ENCODE peak calls at places on chromosomes 5 and 9, in ten cellular contexts. I is left ventricle myocardium inferior; J is GM06990; D is sigmoid colon; T is lower lobe of right lung; H is heart left ventricle; S is SK-N-MC; Q is CD8-positive, alpha-beta memory T cell; F is NT2/D1; K is Panc1. W is an unnamed sample. For H3K36me3, the result is how much of the 10 kb centered on the place peaks cover.

GRCh38 chr5:117657591-117657990 is 1083.0 kb upstream of the SEMA6A start:
- DNase-seq in Q (no peak), T (no peak), D (no peak), K (no peak), H (no peak), S (no peak), F (no peak), J (no peak), I (no peak), W (no peak)

GRCh38 chr9:129575818-129576217 is 45.1 kb downstream of the C9orf50 start:
- DNase-seq in H (no peak), K (no peak), D (no peak), Q (no peak), J (no peak), T (no peak), F (no peak), S (no peak), I (no peak), W (no peak)

GRCh38 chr5:167720201-167720600 is 571.2 kb upstream of the WWC1 start:
- DNase-seq in S (no peak), F (no peak), J (no peak), H (no peak), K (no peak), I (no peak), D (no peak), Q (no peak), T (no peak), W (no peak)

GRCh38 chr5:149938272-149938671 is 6.3 kb downstream of the PDE6A start:
- DNase-seq in H (peak), T (no peak), J (no peak), I (peak), K (peak), F (no peak), Q (no peak), S (no peak), D (no peak), W (no peak)

GRCh38 chr5:1402611-1403255 is 42.5 kb downstream of the SLC6A3 start:
- DNase-seq in H (no peak), I (peak), K (no peak), S (no peak), J (no peak), Q (peak), T (peak), D (no peak), F (no peak), W (no peak)

GRCh38 chr5:175059687-175060194 is 335.4 kb downstream of the MSX2 start:
- DNase-seq in H (peak), D (peak), K (no peak), Q (no peak), F (peak), S (no peak), J (peak), T (no peak), I (peak), W (no peak)

GRCh38 chr9:105296889-105297288 is 52.4 kb downstream of the SLC44A1 start:
- DNase-seq in F (peak), D (no peak), H (no peak), S (peak), T (no peak), I (no peak), Q (no peak), K (no peak), J (no peak), W (no peak)

GRCh38 chr9:112180387-112180881 is 5.3 kb upstream of the SUSD1 start:
- DNase-seq in T (no peak), S (no peak), F (no peak), I (no peak), Q (peak), H (no peak), J (no peak), D (no peak), K (no peak), W (no peak)

GRCh38 chr5:79795764-79796398 is 106.2 kb downstream of the CMYA5 start:
- DNase-seq in K (no peak), S (no peak), Q (no peak), T (no peak), J (no peak), F (no peak), H (peak), I (peak), D (no peak), W (no peak)

GRCh38 chr9:95032580-95033298 is 284.8 kb downstream of the FANCC start:
- DNase-seq in J (no peak), S (no peak), T (no peak), Q (no peak), H (peak), D (no peak), F (no peak), K (no peak), I (no peak), W (no peak)

GRCh38 chr5:178057839-178058238 is 55.5 kb upstream of the N4BP3 start:
- DNase-seq in F (no peak), S (no peak), J (no peak), K (no peak), Q (no peak), I (no peak), D (peak), T (no peak), H (no peak), W (no peak)

GRCh38 chr5:179171251-179171815 is 111.2 kb downstream of the ZNF354C start:
- DNase-seq in D (no peak), H (peak), Q (peak), I (no peak), J (no peak), F (no peak), T (peak), S (no peak), K (no peak), W (no peak)

GRCh38 chr5:2904956-2905355 is 153.5 kb upstream of the IRX2 start:
- DNase-seq in Q (no peak), H (no peak), T (no peak), I (no peak), F (no peak), J (no peak), S (no peak), K (no peak), D (no peak), W (no peak)

GRCh38 chr9:9352877-9353481 is 1259.8 kb downstream of the PTPRD start:
- DNase-seq in T (no peak), J (no peak), Q (no peak), D (no peak), I (no peak), S (peak), F (no peak), H (no peak), K (no peak), W (no peak)

GRCh38 chr5:63401434-63402046 is 560.7 kb downstream of the HTR1A start:
- DNase-seq in F (peak), J (no peak), H (peak), S (peak), D (no peak), Q (no peak), T (peak), K (peak), I (peak), W (no peak)

GRCh38 chr5:57863661-57864060 is 381.1 kb upstream of the ACTBL2 start:
- DNase-seq in S (no peak), J (no peak), Q (no peak), I (no peak), T (no peak), H (no peak), K (no peak), F (no peak), D (no peak), W (no peak)

GRCh38 chr5:75523275-75523674 is 11.6 kb downstream of the POLK start:
- DNase-seq in Q (no peak), S (no peak), H (no peak), J (no peak), I (no peak), F (no peak), K (no peak), T (no peak), D (no peak), W (no peak)

GRCh38 chr5:75524591-75524990 is 12.9 kb downstream of the POLK start:
- DNase-seq in S (no peak), H (no peak), Q (no peak), T (no peak), D (no peak), I (no peak), J (no peak), K (no peak), F (no peak), W (no peak)

GRCh38 chr5:75522542-75522941 is 10.9 kb downstream of the POLK start:
- DNase-seq in H (no peak), K (no peak), I (no peak), T (no peak), J (no peak), S (no peak), Q (no peak), D (no peak), F (no peak), W (no peak)

GRCh38 chr5:75525344-75525743 is 13.7 kb downstream of the POLK start:
- DNase-seq in Q (no peak), J (no peak), K (no peak), T (no peak), I (no peak), S (no peak), D (no peak), H (no peak), F (no peak), W (no peak)

DNA sequence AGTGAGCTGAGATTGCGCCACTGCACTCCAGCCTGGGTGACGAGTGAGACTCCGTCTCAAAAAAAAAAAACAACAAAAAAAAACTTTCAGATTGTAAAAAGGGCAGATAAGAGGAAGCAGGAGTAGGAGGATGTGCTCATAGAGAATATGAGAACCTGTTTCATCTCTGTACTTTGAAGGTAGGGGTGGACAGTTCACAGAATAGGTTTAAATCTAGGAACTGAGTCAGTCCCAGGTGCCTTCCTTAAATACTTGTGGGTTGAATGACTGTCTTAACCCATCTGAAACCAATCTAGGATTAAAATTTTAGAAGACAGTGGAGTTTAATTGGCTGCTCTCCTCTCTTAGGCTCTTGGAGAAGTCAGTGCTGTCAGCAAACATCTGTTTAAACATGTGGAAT is 12.4 kb downstream of the POLK start:
- DNase-seq in F (no peak), T (no peak), S (no peak), Q (no peak), D (no peak), I (no peak), J (peak), K (no peak), H (no peak), W (no peak)
- H3K36me3 ChIP-seq in F (under half), T (under half), S (under half), Q (under half), D (under half), I (under half), J (under half), K (under half), H (under half), W (under half)

GRCh38 chr5:83090169-83090568 is 12.8 kb downstream of the XRCC4 start:
- DNase-seq in J (no peak), K (no peak), H (no peak), F (no peak), Q (no peak), D (no peak), T (no peak), S (no peak), I (no peak), W (no peak)
- H3K36me3 ChIP-seq in J (under half), K (under half), H (under half), F (under half), Q (under half), D (under half), T (under half), S (under half), I (under half), W (under half)

GRCh38 chr9:87651431-87651830 is 74.5 kb upstream of the CTSL start:
- DNase-seq in K (no peak), H (no peak), S (no peak), T (no peak), I (no peak), D (no peak), Q (no peak), F (no peak), J (no peak), W (no peak)
- H3K36me3 ChIP-seq in K (under half), H (under half), S (half or more), T (half or more), I (under half), D (half or more), Q (under half), F (half or more), J (under half), W (under half)

GRCh38 chr5:176491901-176492300 is 43.7 kb downstream of the FAF2 start:
- DNase-seq in F (no peak), K (no peak), H (no peak), S (no peak), J (no peak), Q (no peak), D (no peak), I (no peak), T (no peak), W (no peak)
- H3K36me3 ChIP-seq in F (half or more), K (half or more), H (under half), S (half or more), J (under half), Q (half or more), D (half or more), I (half or more), T (half or more), W (under half)

GRCh38 chr5:72895758-72896157 is 60.1 kb upstream of the FCHO2 start:
- DNase-seq in I (no peak), J (no peak), D (no peak), K (no peak), S (no peak), F (no peak), H (no peak), Q (no peak), T (no peak), W (no peak)
- H3K36me3 ChIP-seq in I (half or more), J (under half), D (half or more), K (half or more), S (half or more), F (half or more), H (under half), Q (under half), T (half or more), W (under half)

GRCh38 chr5:31413030-31413812 is 118.7 kb downstream of the DROSHA start:
- DNase-seq in J (no peak), F (no peak), T (no peak), S (no peak), D (no peak), K (no peak), Q (no peak), H (peak), I (peak), W (no peak)
- H3K36me3 ChIP-seq in J (under half), F (half or more), T (half or more), S (half or more), D (half or more), K (under half), Q (under half), H (under half), I (under half), W (under half)

DNA sequence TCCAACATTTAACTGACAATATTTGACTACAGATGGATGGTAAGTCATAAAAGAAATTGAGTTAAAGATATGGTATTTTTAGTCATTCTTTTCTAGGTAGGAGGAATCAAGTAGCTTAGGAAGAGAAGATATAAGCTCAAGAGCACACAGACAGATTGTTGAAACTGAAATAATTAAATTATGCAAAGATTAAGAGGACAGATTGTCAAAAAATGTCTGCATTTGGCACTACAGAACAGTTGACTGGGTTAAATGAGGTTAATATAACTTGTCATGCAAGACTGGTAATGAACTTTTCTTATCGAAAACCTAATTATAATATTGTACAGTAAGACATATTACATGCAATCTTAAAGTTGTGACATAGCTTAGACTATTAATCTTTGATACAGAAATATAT is 36.3 kb upstream of the TRPM3 start:
- DNase-seq in D (no peak), T (no peak), I (no peak), J (no peak), H (no peak), S (no peak), K (no peak), Q (no peak), F (no peak), W (no peak)
- H3K36me3 ChIP-seq in D (under half), T (under half), I (under half), J (under half), H (under half), S (under half), K (under half), Q (under half), F (under half), W (under half)

DNA sequence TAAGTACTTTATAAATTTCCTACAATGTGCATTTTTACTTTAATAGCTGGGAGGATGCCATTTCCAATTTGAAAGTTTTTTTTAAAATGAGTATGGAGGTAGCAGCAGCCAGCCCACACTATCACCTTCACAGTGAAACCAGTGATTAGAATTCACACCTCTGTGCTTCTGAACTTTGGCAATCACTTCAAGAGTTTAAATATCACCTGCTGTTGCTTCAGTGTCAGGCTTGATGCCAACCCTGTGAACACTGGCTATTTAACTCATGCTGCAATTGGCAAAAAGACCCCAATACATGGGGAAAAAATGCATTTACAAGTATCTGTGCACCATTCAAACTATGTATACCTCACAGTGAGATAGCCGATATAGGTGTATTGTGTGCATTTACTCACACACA is 57.4 kb downstream of the CDK5RAP2 start:
- DNase-seq in J (no peak), S (no peak), H (no peak), D (no peak), F (no peak), Q (no peak), T (no peak), I (no peak), K (no peak), W (no peak)
- H3K36me3 ChIP-seq in J (under half), S (half or more), H (under half), D (half or more), F (half or more), Q (under half), T (half or more), I (half or more), K (under half), W (under half)

GRCh38 chr5:154813158-154813557 is 37.2 kb downstream of the FAXDC2 start:
- DNase-seq in I (no peak), S (no peak), Q (no peak), H (no peak), J (no peak), K (no peak), F (no peak), D (no peak), T (no peak), W (no peak)
- H3K36me3 ChIP-seq in I (half or more), S (half or more), Q (under half), H (under half), J (under half), K (under half), F (half or more), D (half or more), T (half or more), W (half or more)

W was measured in keratinocyte.